ENCODE peak calls at places on chromosomes 16 and 17, in six cellular contexts. L is type B pancreatic cell, O is B cell, D is NCI-H1105 treated with DMSO at 0.1 percent for 48 hours, I is T-helper 17 cell, W is EL. R is an unnamed sample.

GRCh38 chr16:53611151-53611802 is 92.4 kb downstream of the RPGRIP1L start:
- DNase-seq in I (no peak), D (no peak), W (no peak), L (no peak), O (no peak), R (no peak)

GRCh38 chr16:31347445-31347844 is 7.5 kb upstream of the ITGAX start:
- DNase-seq in O (no peak), L (no peak), W (no peak), I (no peak), D (no peak), R (no peak)

GRCh38 chr17:80594666-80595269 is 50.1 kb downstream of the RPTOR start:
- DNase-seq in I (no peak), D (no peak), W (no peak), O (no peak), L (no peak), R (no peak)

GRCh38 chr16:84806256-84806889 is 13.4 kb upstream of the CRISPLD2 start:
- DNase-seq in I (no peak), D (no peak), L (no peak), W (peak), O (peak), R (peak)

GRCh38 chr17:58331815-58332719 is 3.5 kb upstream of the TSPOAP1 start:
- DNase-seq in D (no peak), W (no peak), O (peak), I (peak), L (no peak), R (no peak)

GRCh38 chr17:29039764-29040598 is 3.0 kb upstream of the PIPOX start:
- DNase-seq in L (no peak), O (no peak), D (no peak), I (no peak), W (peak), R (no peak)

GRCh38 chr16:897200-897543 is 73.6 kb downstream of the LMF1 start:
- DNase-seq in O (no peak), I (no peak), W (no peak), L (no peak), D (no peak), R (no peak)

GRCh38 chr16:65666132-65666869 is 544.4 kb upstream of the CDH11 start:
- DNase-seq in O (no peak), W (no peak), D (no peak), L (no peak), I (no peak), R (no peak)

GRCh38 chr17:75010683-75011406 is 1.6 kb upstream of the MRPL58 start:
- DNase-seq in D (no peak), L (no peak), O (no peak), W (peak), I (no peak), R (peak)

GRCh38 chr17:50903604-50904521 is 37.7 kb upstream of the TOB1 start:
- DNase-seq in D (no peak), O (no peak), I (peak), W (peak), L (no peak), R (no peak)

GRCh38 chr16:12290165-12290564 is 313.6 kb downstream of the SNX29 start:
- DNase-seq in O (no peak), D (no peak), I (no peak), L (no peak), W (no peak), R (no peak)

GRCh38 chr17:82449136-82449882 is 1.2 kb downstream of the CYBC1 start:
- DNase-seq in W (no peak), D (no peak), I (peak), O (peak), L (no peak), R (no peak)

R was measured in ACHN.